ENCODE peak calls at places on chromosomes 2 and 18, in four cellular contexts. V, E, M and H are unnamed samples.

GRCh38 chr2:134836986-134837385 is 1.4 kb upstream of the ACMSD start:
- DNase-seq in M (peak; percentile 65), V (peak; percentile 87), E (peak; percentile 98), H (peak; percentile 91)

GRCh38 chr18:80193701-80194100 is 53.6 kb downstream of the PARD6G start:
- DNase-seq in M (no peak), V (no peak), E (no peak), H (no peak)

GRCh38 chr2:236823976-236824375 is 254.4 kb downstream of the ACKR3 start:
- DNase-seq in E (no peak), M (no peak), V (no peak), H (no peak)

GRCh38 chr2:218727502-218728165 is 17.0 kb downstream of the TTLL4 start:
- DNase-seq in M (no peak), V (peak; percentile 53), E (no peak), H (peak; percentile 34)

GRCh38 chr2:204634564-204634963 is 89.3 kb downstream of the PARD3B start:
- DNase-seq in E (no peak), V (no peak), M (no peak), H (no peak)

GRCh38 chr2:197538412-197538811 is 22.5 kb downstream of the MOB4 start:
- DNase-seq in E (peak; percentile 36), M (no peak), V (peak; percentile 11), H (peak; percentile 33)

GRCh38 chr2:120767486-120768005 is 31.9 kb downstream of the GLI2 start:
- DNase-seq in M (no peak), E (no peak), V (no peak), H (no peak)

GRCh38 chr2:16425462-16426336 is 239.9 kb downstream of the CYRIA start:
- DNase-seq in E (peak; percentile 0), M (no peak), V (no peak), H (no peak)

GRCh38 chr18:63155169-63155852 is 164.3 kb downstream of the BCL2 start:
- DNase-seq in E (no peak), M (no peak), V (no peak), H (no peak)

GRCh38 chr2:171810409-171810993 is 83.5 kb downstream of the SLC25A12 start:
- DNase-seq in E (peak; percentile 5), V (no peak), M (no peak), H (peak; percentile 79)

GRCh38 chr2:135064149-135064548 is 12.1 kb downstream of the RAB3GAP1 start:
- DNase-seq in V (no peak), M (no peak), E (no peak), H (no peak)

GRCh38 chr2:126224766-126225165 is 431.2 kb upstream of the GYPC start:
- DNase-seq in M (no peak), E (no peak), V (no peak), H (no peak)

GRCh38 chr18:39448942-39449341 is 1883.3 kb upstream of the CELF4 start:
- DNase-seq in E (no peak), M (no peak), V (peak; percentile 10), H (peak; percentile 32)

GRCh38 chr2:226699321-226699720 is 100.3 kb downstream of the IRS1 start:
- DNase-seq in M (peak; percentile 26), E (peak; percentile 46), V (peak; percentile 97), H (peak; percentile 59)

GRCh38 chr2:9707008-9707407 is 76.2 kb upstream of the YWHAQ start:
- DNase-seq in V (no peak), M (no peak), E (no peak), H (no peak)